ENCODE peak calls at places on chromosomes 2 and 18, in five cellular contexts. K is GM23248, U is Karpas-422, H is MM.1S, E is HCT116. Y is an unnamed sample. For H3K9me2, the result is how much of the 10 kb centered on the place peaks cover.

GRCh38 chr2:190782264-190782663 is 98.4 kb upstream of the GLS start:
- DNase-seq in H (no peak), K (no peak), U (peak), E (no peak), Y (no peak)

GRCh38 chr2:193331701-193332100 is 1137.0 kb upstream of the TMEFF2 start:
- DNase-seq in K (no peak), H (no peak), E (no peak), U (no peak), Y (no peak)

GRCh38 chr2:132597831-132598230 is 72.2 kb downstream of the LYPD1 start:
- DNase-seq in E (no peak), H (no peak), U (no peak), K (no peak), Y (no peak)

GRCh38 chr18:24659837-24660720 is 199.6 kb downstream of the HRH4 start:
- DNase-seq in U (no peak), H (peak), K (peak), E (no peak), Y (no peak)

GRCh38 chr2:195488567-195488966 is 168.5 kb upstream of the SLC39A10 start:
- DNase-seq in U (no peak), E (no peak), H (no peak), K (peak), Y (no peak)

GRCh38 chr2:171551836-171552235 is 29.6 kb downstream of the CYBRD1 start:
- DNase-seq in U (no peak), E (no peak), K (peak), H (no peak), Y (no peak)

GRCh38 chr2:1769703-1770422 is 25.5 kb upstream of the PXDN start:
- DNase-seq in U (peak), H (peak), K (peak), E (peak), Y (peak)

GRCh38 chr2:125310671-125311364 is 1285.7 kb downstream of the CNTNAP5 start:
- DNase-seq in U (no peak), E (no peak), K (no peak), H (no peak), Y (no peak)

GRCh38 chr2:26577442-26578433 is 63.4 kb downstream of the CIB4 start:
- DNase-seq in H (peak), U (peak), K (peak), E (peak), Y (peak)

GRCh38 chr18:35024965-35025364 is 16.2 kb upstream of the MAPRE2 start:
- DNase-seq in U (no peak), K (peak), E (no peak), H (no peak), Y (peak)

GRCh38 chr2:143524001-143524608 is 394.9 kb downstream of the ARHGAP15 start:
- DNase-seq in H (no peak), E (no peak), K (peak), U (no peak), Y (no peak)

GRCh38 chr2:23677836-23678235 is 249.1 kb downstream of the ATAD2B start:
- DNase-seq in K (no peak), U (no peak), H (no peak), E (no peak), Y (no peak)

GRCh38 chr2:174815524-174815923 is 51.3 kb upstream of the CHRNA1 start:
- DNase-seq in H (no peak), K (peak), E (no peak), U (no peak), Y (no peak)

GRCh38 chr2:220466251-220466691 is 838.8 kb downstream of the SLC4A3 start:
- DNase-seq in H (no peak), E (no peak), K (no peak), U (no peak), Y (no peak)

GRCh38 chr18:29004921-29005320 is 828.0 kb upstream of the CDH2 start:
- DNase-seq in U (no peak), K (no peak), H (no peak), E (no peak), Y (no peak)

GRCh38 chr2:215794829-215795546 is 218.4 kb downstream of the MREG start:
- DNase-seq in H (no peak), E (no peak), U (peak), K (no peak), Y (no peak)

GRCh38 chr2:47161475-47161874 is 6.4 kb upstream of the STPG4 start:
- DNase-seq in H (no peak), U (no peak), K (no peak), E (no peak), Y (no peak)

GRCh38 chr2:20411361-20411894 is 35.4 kb upstream of the RHOB start:
- DNase-seq in U (peak), E (peak), H (peak), K (peak), Y (peak)

GRCh38 chr2:50649626-50650397 is 382.1 kb downstream of the NRXN1 start:
- DNase-seq in H (no peak), E (no peak), U (no peak), K (peak), Y (peak)

GRCh38 chr2:69863310-69863709 is 30.4 kb upstream of the SNRNP27 start:
- DNase-seq in E (no peak), U (no peak), K (no peak), H (no peak), Y (no peak)

GRCh38 chr2:150410809-150411208 is 76.7 kb downstream of the RND3 start:
- DNase-seq in K (peak), H (no peak), E (no peak), U (no peak), Y (peak)

GRCh38 chr2:148614024-148614331 is 30.6 kb upstream of the EPC2 start:
- DNase-seq in H (no peak), K (no peak), U (no peak), E (no peak), Y (peak)

GRCh38 chr2:160091381-160091780 is 29.0 kb upstream of the PLA2R1 start:
- DNase-seq in U (no peak), H (no peak), K (peak), E (no peak), Y (peak)

DNA sequence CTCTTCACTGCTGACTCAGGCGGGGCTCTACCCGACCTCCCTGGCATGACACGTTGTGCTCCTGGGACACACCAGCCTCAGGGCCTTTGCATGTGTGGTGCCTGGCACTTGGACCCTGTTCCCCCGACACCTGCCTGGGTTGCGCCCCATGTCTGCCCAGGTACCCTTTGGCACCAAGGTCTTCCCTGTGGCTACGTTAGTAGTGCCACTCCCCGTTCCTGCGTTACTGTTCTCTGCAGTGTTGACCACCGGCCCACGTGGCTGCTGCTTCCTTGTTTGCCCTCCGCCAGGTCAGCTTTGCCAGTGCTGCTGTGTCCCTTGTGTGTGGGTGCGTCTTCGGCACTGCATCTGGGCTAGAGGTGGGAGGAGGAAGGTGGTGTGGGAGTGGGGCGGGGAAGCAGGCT is 20.4 kb downstream of the ATG4B start:
- DNase-seq in E (no peak), K (no peak), H (no peak), U (no peak), Y (no peak)
- H3K9ac ChIP-seq in E (no peak), K (no peak), H (no peak), U (no peak), Y (no peak)

DNA sequence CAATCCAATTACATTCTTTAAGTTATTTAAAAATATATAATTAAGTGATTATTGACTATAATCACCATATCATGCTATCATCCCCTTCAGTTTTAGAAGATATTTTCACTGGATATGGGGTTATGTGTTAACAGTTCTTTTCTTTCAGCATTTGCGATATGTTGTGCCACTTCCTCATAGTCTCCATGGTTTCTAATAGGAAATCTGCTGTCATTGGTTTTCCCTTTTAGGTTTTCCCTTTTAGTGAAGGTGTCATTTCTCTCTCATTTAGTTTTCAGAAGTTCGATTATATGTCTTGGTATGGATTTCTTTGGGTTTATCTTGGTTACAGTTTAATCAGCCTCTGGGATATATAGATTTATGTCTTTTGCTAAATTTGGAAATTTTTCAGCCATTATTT is 34.8 kb upstream of the EPG5 start:
- DNase-seq in E (no peak), H (no peak), K (no peak), U (no peak), Y (no peak)
- H3K9me2 ChIP-seq in E (under half), H (under half), K (under half), U (under half), Y (under half)

GRCh38 chr2:68791914-68792313 is 57.3 kb downstream of the ARHGAP25 start:
- DNase-seq in E (no peak), H (no peak), U (no peak), K (no peak), Y (no peak)
- H3K9ac ChIP-seq in E (no peak), H (no peak), U (no peak), K (no peak), Y (no peak)

GRCh38 chr2:117942551-117942950 is 71.3 kb downstream of the CCDC93 start:
- DNase-seq in U (no peak), H (no peak), K (peak), E (no peak), Y (no peak)
- H3K9me2 ChIP-seq in U (under half), H (under half), K (under half), E (under half), Y (under half)

GRCh38 chr2:98457045-98457696 is 12.5 kb downstream of the INPP4A start:
- DNase-seq in U (no peak), H (no peak), K (peak), E (no peak), Y (peak)

GRCh38 chr2:98460573-98461560 is 16.2 kb downstream of the INPP4A start:
- DNase-seq in U (peak), K (no peak), E (no peak), H (peak), Y (no peak)

GRCh38 chr2:98459776-98460175 is 15.1 kb downstream of the INPP4A start:
- DNase-seq in H (peak), E (no peak), U (no peak), K (no peak), Y (peak)

GRCh38 chr2:98458667-98459380 is 14.2 kb downstream of the INPP4A start:
- DNase-seq in U (no peak), K (no peak), E (no peak), H (peak), Y (no peak)

GRCh38 chr2:98458207-98458606 is 13.5 kb downstream of the INPP4A start:
- DNase-seq in U (no peak), E (no peak), K (peak), H (peak), Y (no peak)
- H3K9ac ChIP-seq in U (no peak), E (no peak), K (peak), H (peak), Y (peak)

DNA sequence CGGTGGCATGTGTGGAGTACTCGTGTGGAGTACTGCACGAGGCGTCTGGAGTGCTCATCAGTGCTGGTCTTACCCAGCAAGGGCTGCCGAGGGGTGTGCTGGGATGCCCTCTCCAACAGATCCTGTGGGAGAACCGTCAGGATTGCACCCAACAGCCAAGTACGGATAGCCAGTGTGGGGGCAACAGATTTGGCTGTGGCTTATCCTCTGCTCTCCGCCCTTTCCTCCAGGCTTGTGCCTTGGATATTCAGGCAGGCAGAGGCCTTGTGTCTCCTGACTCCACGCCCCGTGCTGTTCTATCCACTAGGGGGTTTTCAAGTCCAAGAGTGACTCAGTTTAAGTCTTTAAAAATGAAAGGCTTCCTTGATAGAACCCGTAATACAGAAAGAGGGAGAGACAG is 321.0 kb upstream of the HS6ST1 start:
- DNase-seq in H (no peak), K (peak), U (peak), E (no peak), Y (no peak)
- H3K9me2 ChIP-seq in H (under half), K (under half), U (under half), E (under half), Y (under half)

DNA sequence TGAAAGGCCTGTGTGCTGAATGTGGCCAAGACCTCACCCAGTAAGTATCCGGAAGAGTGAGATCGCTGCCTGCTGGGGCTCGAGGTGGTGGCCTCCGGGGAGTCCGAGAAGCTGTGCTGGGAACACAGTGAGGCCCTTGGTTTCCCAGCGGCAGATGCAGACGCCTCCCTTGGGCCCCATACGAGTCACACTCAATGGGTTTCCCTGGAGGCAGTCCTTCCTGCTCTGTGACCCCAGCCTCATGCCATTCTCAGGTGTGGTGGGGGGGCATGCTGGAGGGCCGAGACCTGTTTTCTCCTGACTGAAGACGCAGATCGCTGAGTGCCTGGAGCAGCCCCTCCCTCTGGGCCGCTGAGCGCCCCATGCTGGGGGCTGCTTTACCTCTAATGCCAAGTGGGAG is 15.7 kb downstream of the CTDP1 start:
- DNase-seq in E (no peak), K (peak), H (no peak), U (no peak), Y (no peak)
- H3K9ac ChIP-seq in E (no peak), K (no peak), H (no peak), U (no peak), Y (no peak)

GRCh38 chr2:176843208-176843607 is 369.4 kb upstream of the HNRNPA3 start:
- DNase-seq in U (no peak), K (no peak), H (no peak), E (no peak), Y (no peak)
- H3K9me2 ChIP-seq in U (under half), K (under half), H (under half), E (under half), Y (under half)

GRCh38 chr2:207505180-207505579 is 24.6 kb upstream of the CREB1 start:
- DNase-seq in K (no peak), H (no peak), U (no peak), E (no peak), Y (no peak)
- H3K9ac ChIP-seq in K (peak), H (no peak), U (no peak), E (no peak), Y (peak)

GRCh38 chr2:128638311-128638710 is 319.6 kb upstream of the HS6ST1 start:
- DNase-seq in K (no peak), E (no peak), U (no peak), H (no peak), Y (no peak)
- H3K9me2 ChIP-seq in K (under half), E (under half), U (under half), H (under half), Y (under half)